ENCODE peak calls at places on chromosome X, in eight cellular contexts. One of them, this sample, is unnamed.
A peak's percentile ranks its signal among the peaks of the same experiment; 100 is the strongest.

GRCh38 chrX:10741003-10741402 is 120.6 kb upstream of the MID1 start:
- DNase-seq in amniotic stem cell: no peak
- DNase-seq in NCI-H1694 treated with DMSO at 0.1 percent for 48 hours: no peak
- DNase-seq in iPS DF 6.9: no peak
- DNase-seq in M059J: peak; percentile 37
- DNase-seq in fibroblast of mammary gland: no peak
- DNase-seq in CD4-positive, alpha-beta memory T cell: no peak
- DNase-seq in activated T-helper 1 cell treated with anti-CD3 and anti-CD28 coated beads, Interleukin-2, amount 50 U/mL, for 16 hours: no peak
- DNase-seq in this sample: peak; percentile 31

GRCh38 chrX:87391742-87392141 is 125.9 kb upstream of the KLHL4 start:
- DNase-seq in CD4-positive, alpha-beta memory T cell: no peak
- DNase-seq in iPS DF 6.9: no peak
- DNase-seq in NCI-H1694 treated with DMSO at 0.1 percent for 48 hours: no peak
- DNase-seq in amniotic stem cell: no peak
- DNase-seq in fibroblast of mammary gland: no peak
- DNase-seq in M059J: no peak
- DNase-seq in activated T-helper 1 cell treated with anti-CD3 and anti-CD28 coated beads, Interleukin-2, amount 50 U/mL, for 16 hours: no peak
- DNase-seq in this sample: no peak

GRCh38 chrX:24619647-24620046 is 27.5 kb downstream of the PCYT1B start:
- DNase-seq in amniotic stem cell: no peak
- DNase-seq in CD4-positive, alpha-beta memory T cell: no peak
- DNase-seq in iPS DF 6.9: no peak
- DNase-seq in activated T-helper 1 cell treated with anti-CD3 and anti-CD28 coated beads, Interleukin-2, amount 50 U/mL, for 16 hours: no peak
- DNase-seq in M059J: peak; percentile 84
- DNase-seq in fibroblast of mammary gland: peak; percentile 65
- DNase-seq in NCI-H1694 treated with DMSO at 0.1 percent for 48 hours: no peak
- DNase-seq in this sample: peak; percentile 48

GRCh38 chrX:96909291-96909690 is 25.6 kb downstream of the RPA4 start:
- DNase-seq in M059J: no peak
- DNase-seq in fibroblast of mammary gland: peak; percentile 67
- DNase-seq in NCI-H1694 treated with DMSO at 0.1 percent for 48 hours: no peak
- DNase-seq in amniotic stem cell: no peak
- DNase-seq in activated T-helper 1 cell treated with anti-CD3 and anti-CD28 coated beads, Interleukin-2, amount 50 U/mL, for 16 hours: no peak
- DNase-seq in CD4-positive, alpha-beta memory T cell: no peak
- DNase-seq in iPS DF 6.9: no peak
- DNase-seq in this sample: no peak

GRCh38 chrX:9560219-9560618 is 95.4 kb downstream of the TBL1X start:
- DNase-seq in CD4-positive, alpha-beta memory T cell: no peak
- DNase-seq in iPS DF 6.9: no peak
- DNase-seq in activated T-helper 1 cell treated with anti-CD3 and anti-CD28 coated beads, Interleukin-2, amount 50 U/mL, for 16 hours: no peak
- DNase-seq in M059J: no peak
- DNase-seq in NCI-H1694 treated with DMSO at 0.1 percent for 48 hours: no peak
- DNase-seq in fibroblast of mammary gland: no peak
- DNase-seq in amniotic stem cell: no peak
- DNase-seq in this sample: no peak

GRCh38 chrX:10507876-10508275 is 112.5 kb downstream of the MID1 start:
- DNase-seq in amniotic stem cell: no peak
- DNase-seq in NCI-H1694 treated with DMSO at 0.1 percent for 48 hours: no peak
- DNase-seq in CD4-positive, alpha-beta memory T cell: no peak
- DNase-seq in iPS DF 6.9: no peak
- DNase-seq in M059J: peak; percentile 57
- DNase-seq in activated T-helper 1 cell treated with anti-CD3 and anti-CD28 coated beads, Interleukin-2, amount 50 U/mL, for 16 hours: no peak
- DNase-seq in fibroblast of mammary gland: no peak
- DNase-seq in this sample: no peak

GRCh38 chrX:120791013-120791643 is 84.5 kb downstream of the CT47B1 start:
- DNase-seq in iPS DF 6.9: no peak
- DNase-seq in amniotic stem cell: peak; percentile 7
- DNase-seq in NCI-H1694 treated with DMSO at 0.1 percent for 48 hours: no peak
- DNase-seq in activated T-helper 1 cell treated with anti-CD3 and anti-CD28 coated beads, Interleukin-2, amount 50 U/mL, for 16 hours: no peak
- DNase-seq in fibroblast of mammary gland: peak; percentile 87
- DNase-seq in M059J: peak; percentile 87
- DNase-seq in CD4-positive, alpha-beta memory T cell: no peak
- DNase-seq in this sample: peak; percentile 36

GRCh38 chrX:22345884-22346283 is 73.2 kb downstream of the CBLL2 start:
- DNase-seq in amniotic stem cell: no peak
- DNase-seq in activated T-helper 1 cell treated with anti-CD3 and anti-CD28 coated beads, Interleukin-2, amount 50 U/mL, for 16 hours: no peak
- DNase-seq in NCI-H1694 treated with DMSO at 0.1 percent for 48 hours: no peak
- DNase-seq in fibroblast of mammary gland: peak; percentile 50
- DNase-seq in CD4-positive, alpha-beta memory T cell: no peak
- DNase-seq in iPS DF 6.9: no peak
- DNase-seq in M059J: peak; percentile 8
- DNase-seq in this sample: no peak

GRCh38 chrX:15359701-15360100 is 24.4 kb upstream of the PIGA start:
- DNase-seq in amniotic stem cell: no peak
- DNase-seq in NCI-H1694 treated with DMSO at 0.1 percent for 48 hours: no peak
- DNase-seq in iPS DF 6.9: no peak
- DNase-seq in M059J: no peak
- DNase-seq in activated T-helper 1 cell treated with anti-CD3 and anti-CD28 coated beads, Interleukin-2, amount 50 U/mL, for 16 hours: no peak
- DNase-seq in CD4-positive, alpha-beta memory T cell: no peak
- DNase-seq in fibroblast of mammary gland: peak; percentile 20
- DNase-seq in this sample: no peak

GRCh38 chrX:10633722-10634121 is 13.3 kb upstream of the MID1 start:
- DNase-seq in NCI-H1694 treated with DMSO at 0.1 percent for 48 hours: no peak
- DNase-seq in iPS DF 6.9: no peak
- DNase-seq in fibroblast of mammary gland: peak; percentile 93
- DNase-seq in activated T-helper 1 cell treated with anti-CD3 and anti-CD28 coated beads, Interleukin-2, amount 50 U/mL, for 16 hours: no peak
- DNase-seq in CD4-positive, alpha-beta memory T cell: no peak
- DNase-seq in M059J: peak; percentile 95
- DNase-seq in amniotic stem cell: peak; percentile 27
- DNase-seq in this sample: peak; percentile 90

GRCh38 chrX:4547218-4547836 is 833.9 kb upstream of the PRKX start:
- DNase-seq in amniotic stem cell: peak; percentile 19
- DNase-seq in activated T-helper 1 cell treated with anti-CD3 and anti-CD28 coated beads, Interleukin-2, amount 50 U/mL, for 16 hours: peak; percentile 5
- DNase-seq in iPS DF 6.9: peak; percentile 16
- DNase-seq in CD4-positive, alpha-beta memory T cell: peak; percentile 14
- DNase-seq in NCI-H1694 treated with DMSO at 0.1 percent for 48 hours: no peak
- DNase-seq in fibroblast of mammary gland: peak; percentile 49
- DNase-seq in M059J: peak; percentile 40
- DNase-seq in this sample: peak; percentile 7

GRCh38 chrX:71579990-71580380 is 1.7 kb downstream of the GCNA start:
- DNase-seq in iPS DF 6.9: no peak
- DNase-seq in NCI-H1694 treated with DMSO at 0.1 percent for 48 hours: no peak
- DNase-seq in activated T-helper 1 cell treated with anti-CD3 and anti-CD28 coated beads, Interleukin-2, amount 50 U/mL, for 16 hours: no peak
- DNase-seq in M059J: no peak
- DNase-seq in CD4-positive, alpha-beta memory T cell: no peak
- DNase-seq in fibroblast of mammary gland: no peak
- DNase-seq in amniotic stem cell: no peak
- DNase-seq in this sample: no peak

GRCh38 chrX:108036298-108036973 is 8.4 kb upstream of the VSIG1 start:
- DNase-seq in CD4-positive, alpha-beta memory T cell: no peak
- DNase-seq in amniotic stem cell: peak; percentile 41
- DNase-seq in iPS DF 6.9: no peak
- DNase-seq in fibroblast of mammary gland: peak; percentile 86
- DNase-seq in activated T-helper 1 cell treated with anti-CD3 and anti-CD28 coated beads, Interleukin-2, amount 50 U/mL, for 16 hours: no peak
- DNase-seq in NCI-H1694 treated with DMSO at 0.1 percent for 48 hours: no peak
- DNase-seq in M059J: peak; percentile 65
- DNase-seq in this sample: no peak

GRCh38 chrX:147079457-147079856 is 264.9 kb upstream of the CXorf51A start:
- DNase-seq in amniotic stem cell: no peak
- DNase-seq in iPS DF 6.9: no peak
- DNase-seq in NCI-H1694 treated with DMSO at 0.1 percent for 48 hours: no peak
- DNase-seq in activated T-helper 1 cell treated with anti-CD3 and anti-CD28 coated beads, Interleukin-2, amount 50 U/mL, for 16 hours: no peak
- DNase-seq in CD4-positive, alpha-beta memory T cell: no peak
- DNase-seq in fibroblast of mammary gland: no peak
- DNase-seq in M059J: no peak
- DNase-seq in this sample: no peak

GRCh38 chrX:49053223-49054072 is 5.4 kb upstream of the CCDC120 start:
- DNase-seq in CD4-positive, alpha-beta memory T cell: peak; percentile 50
- DNase-seq in M059J: peak; percentile 65
- DNase-seq in iPS DF 6.9: no peak
- DNase-seq in fibroblast of mammary gland: peak; percentile 28
- DNase-seq in NCI-H1694 treated with DMSO at 0.1 percent for 48 hours: peak; percentile 74
- DNase-seq in amniotic stem cell: no peak
- DNase-seq in activated T-helper 1 cell treated with anti-CD3 and anti-CD28 coated beads, Interleukin-2, amount 50 U/mL, for 16 hours: peak; percentile 43
- DNase-seq in this sample: no peak

GRCh38 chrX:111511477-111511876 is at the start of gene SERTM2:
- DNase-seq in activated T-helper 1 cell treated with anti-CD3 and anti-CD28 coated beads, Interleukin-2, amount 50 U/mL, for 16 hours: no peak
- DNase-seq in CD4-positive, alpha-beta memory T cell: no peak
- DNase-seq in amniotic stem cell: no peak
- DNase-seq in iPS DF 6.9: no peak
- DNase-seq in M059J: peak; percentile 2
- DNase-seq in NCI-H1694 treated with DMSO at 0.1 percent for 48 hours: no peak
- DNase-seq in fibroblast of mammary gland: peak; percentile 4
- DNase-seq in this sample: no peak

GRCh38 chrX:49876750-49877149 is 2.5 kb upstream of the USP27X start:
- DNase-seq in NCI-H1694 treated with DMSO at 0.1 percent for 48 hours: no peak
- DNase-seq in CD4-positive, alpha-beta memory T cell: peak; percentile 19
- DNase-seq in iPS DF 6.9: no peak
- DNase-seq in activated T-helper 1 cell treated with anti-CD3 and anti-CD28 coated beads, Interleukin-2, amount 50 U/mL, for 16 hours: no peak
- DNase-seq in fibroblast of mammary gland: peak; percentile 35
- DNase-seq in M059J: peak; percentile 37
- DNase-seq in amniotic stem cell: peak; percentile 0
- DNase-seq in this sample: no peak

GRCh38 chrX:45428816-45429215 is 228.1 kb upstream of the DIPK2B start:
- DNase-seq in NCI-H1694 treated with DMSO at 0.1 percent for 48 hours: no peak
- DNase-seq in activated T-helper 1 cell treated with anti-CD3 and anti-CD28 coated beads, Interleukin-2, amount 50 U/mL, for 16 hours: no peak
- DNase-seq in fibroblast of mammary gland: peak; percentile 22
- DNase-seq in CD4-positive, alpha-beta memory T cell: no peak
- DNase-seq in amniotic stem cell: no peak
- DNase-seq in M059J: peak; percentile 54
- DNase-seq in iPS DF 6.9: no peak
- DNase-seq in this sample: no peak

GRCh38 chrX:123610915-123611314 is 121.9 kb downstream of the THOC2 start:
- DNase-seq in amniotic stem cell: no peak
- DNase-seq in fibroblast of mammary gland: no peak
- DNase-seq in activated T-helper 1 cell treated with anti-CD3 and anti-CD28 coated beads, Interleukin-2, amount 50 U/mL, for 16 hours: no peak
- DNase-seq in NCI-H1694 treated with DMSO at 0.1 percent for 48 hours: no peak
- DNase-seq in M059J: no peak
- DNase-seq in CD4-positive, alpha-beta memory T cell: no peak
- DNase-seq in iPS DF 6.9: no peak
- DNase-seq in this sample: no peak

GRCh38 chrX:1466971-1467561 is 14.4 kb upstream of the ASMTL start:
- DNase-seq in M059J: peak; percentile 19
- DNase-seq in amniotic stem cell: no peak
- DNase-seq in fibroblast of mammary gland: no peak
- DNase-seq in iPS DF 6.9: no peak
- DNase-seq in CD4-positive, alpha-beta memory T cell: peak; percentile 56
- DNase-seq in activated T-helper 1 cell treated with anti-CD3 and anti-CD28 coated beads, Interleukin-2, amount 50 U/mL, for 16 hours: no peak
- DNase-seq in NCI-H1694 treated with DMSO at 0.1 percent for 48 hours: no peak
- DNase-seq in this sample: no peak

This sample was measured in foreskin melanocyte.